ENCODE peak calls at places on chromosomes 4 and X, in five cellular contexts. R, I, W, S and Q are unnamed samples.
A peak's percentile ranks its signal among the peaks of the same experiment; 100 is the strongest.

GRCh38 chr4:158783775-158784174 is 14.9 kb downstream of the FNIP2 start:
- DNase-seq in R (peak; percentile 27), I (peak; percentile 35), W (no peak), S (peak; percentile 24), Q (no peak)

GRCh38 chrX:11380187-11380586 is 87.0 kb downstream of the AMELX start:
- DNase-seq in R (peak; percentile 52), I (no peak), W (no peak), S (peak; percentile 58), Q (no peak)

GRCh38 chrX:94831364-94831763 is 1157.4 kb downstream of the FAM133A start:
- DNase-seq in R (no peak), I (peak; percentile 1), W (no peak), S (peak; percentile 35), Q (no peak)

GRCh38 chr4:77021614-77022089 is 54.1 kb downstream of the CCNI start:
- DNase-seq in R (peak; percentile 86), I (no peak), W (no peak), S (no peak), Q (no peak)

GRCh38 chrX:10071451-10072163 is 85.2 kb upstream of the CLCN4 start:
- DNase-seq in R (peak; percentile 22), I (no peak), W (no peak), S (no peak), Q (no peak)

GRCh38 chr4:40199999-40200880 is 3.4 kb downstream of the RHOH start:
- DNase-seq in R (no peak), I (peak; percentile 75), W (no peak), S (no peak), Q (no peak)

GRCh38 chr4:87912164-87913004 is 63.1 kb upstream of the SPP1 start:
- DNase-seq in R (no peak), I (no peak), W (no peak), S (no peak), Q (no peak)

GRCh38 chr4:15855804-15856475 is 77.8 kb downstream of the CD38 start:
- DNase-seq in R (no peak), I (no peak), W (no peak), S (no peak), Q (no peak)

GRCh38 chr4:176306837-176307590 is 12.8 kb upstream of the SPCS3 start:
- DNase-seq in R (no peak), I (no peak), W (no peak), S (no peak), Q (no peak)

GRCh38 chr4:23373269-23373668 is 516.6 kb downstream of the PPARGC1A start:
- DNase-seq in R (no peak), I (peak; percentile 48), W (no peak), S (peak; percentile 63), Q (peak; percentile 71)

GRCh38 chr4:152996101-152996500 is 60.0 kb downstream of the FHDC1 start:
- DNase-seq in R (no peak), I (peak; percentile 50), W (no peak), S (peak; percentile 25), Q (no peak)

GRCh38 chrX:129908636-129909035 is 2.7 kb downstream of the UTP14A start:
- DNase-seq in R (no peak), I (peak; percentile 53), W (no peak), S (peak; percentile 74), Q (no peak)

GRCh38 chrX:12997898-12998687 is 23.2 kb downstream of the TMSB4X start:
- DNase-seq in R (no peak), I (no peak), W (no peak), S (no peak), Q (no peak)

GRCh38 chr4:7805533-7806079 is 134.1 kb downstream of the AFAP1 start:
- DNase-seq in R (peak; percentile 84), I (peak; percentile 55), W (no peak), S (peak; percentile 92), Q (peak; percentile 68)

GRCh38 chr4:80213117-80213815 is 16.0 kb downstream of the PRDM8 start:
- DNase-seq in R (no peak), I (peak; percentile 89), W (no peak), S (no peak), Q (no peak)

DNA sequence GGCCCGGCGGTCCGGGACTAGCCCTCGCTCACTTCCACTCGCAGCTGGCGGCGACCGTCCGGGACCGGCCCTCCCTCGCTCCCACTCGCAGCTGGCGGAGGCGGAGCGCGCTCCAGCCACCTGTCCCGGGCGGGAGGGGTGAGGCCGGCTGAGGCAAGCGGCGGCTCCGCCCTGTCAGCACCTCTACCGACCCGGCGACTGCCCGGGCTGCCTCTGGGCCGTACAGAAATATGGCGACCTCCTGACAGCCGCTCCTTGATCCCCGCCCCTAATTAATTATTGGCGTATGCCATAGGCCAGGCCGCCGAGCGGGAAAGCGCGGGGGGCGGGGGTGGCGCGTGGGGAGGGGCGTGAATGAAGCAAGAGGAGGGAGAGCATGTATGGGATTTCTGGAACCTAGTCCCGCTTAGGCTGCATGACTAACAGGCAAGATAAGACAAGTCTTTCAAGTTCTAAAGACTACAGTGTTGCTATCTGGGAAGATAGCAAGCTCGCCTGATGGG is at the start of gene MORC4:
- DNase-seq in R (peak; percentile 78), I (peak; percentile 88), W (peak; percentile 88), S (peak; percentile 82), Q (peak; percentile 92)
- H3K9ac ChIP-seq in R (peak within 1 kb of the TSS; percentile 59), I (peak within 1 kb of the TSS; percentile 6), W (no peak within 1 kb of the TSS), S (peak within 1 kb of the TSS; percentile 38), Q (no peak within 1 kb of the TSS)

GRCh38 chrX:1393871-1394615 is 2.1 kb upstream of the SLC25A6 start:
- DNase-seq in R (no peak), I (no peak), W (no peak), S (no peak), Q (peak; percentile 41)
- H3K9ac ChIP-seq in R (peak overlapping the region; percentile 30), I (no peak overlapping the region), W (no peak overlapping the region), S (no peak overlapping the region), Q (no peak overlapping the region)

GRCh38 chrX:103919336-103919682 is 43.1 kb upstream of the TMSB15B start:
- DNase-seq in R (peak; percentile 42), I (no peak), W (no peak), S (peak; percentile 58), Q (no peak)
- H3K9ac ChIP-seq in R (peak overlapping the region; percentile 58), I (peak overlapping the region; percentile 67), W (peak overlapping the region; percentile 70), S (peak overlapping the region; percentile 69), Q (peak overlapping the region; percentile 44)

DNA sequence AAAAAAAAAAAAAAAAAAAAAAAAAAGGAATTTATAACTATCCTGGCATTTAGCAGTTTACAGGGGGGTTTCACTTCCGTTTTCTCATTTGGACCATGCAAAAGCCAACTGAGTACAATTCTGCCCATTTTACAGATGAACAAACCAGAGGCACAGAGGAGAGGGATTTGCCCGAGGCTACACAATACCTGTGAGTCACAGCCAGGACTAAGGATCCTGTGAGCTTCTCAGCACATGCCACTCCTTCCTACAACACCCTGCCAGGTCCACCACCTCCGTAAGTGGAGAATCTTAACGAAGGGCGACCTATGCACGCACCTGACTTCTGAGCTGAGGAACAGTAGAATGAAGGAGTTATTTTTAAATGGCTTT is 75.4 kb upstream of the USP9X start:
- DNase-seq in R (no peak), I (no peak), W (no peak), S (no peak), Q (no peak)
- H3K9ac ChIP-seq in R (no peak overlapping the region), I (no peak overlapping the region), W (no peak overlapping the region), S (peak overlapping the region; percentile 72), Q (no peak overlapping the region)

GRCh38 chr4:4388418-4388817 is 1.5 kb downstream of the NSG1 start:
- DNase-seq in R (no peak), I (no peak), W (no peak), S (no peak), Q (no peak)
- H3K9ac ChIP-seq in R (no peak overlapping the region), I (no peak overlapping the region), W (no peak overlapping the region), S (no peak overlapping the region), Q (no peak overlapping the region)

GRCh38 chrX:153941331-153942252 is 2.9 kb downstream of the RENBP start:
- DNase-seq in R (no peak), I (no peak), W (peak; percentile 67), S (no peak), Q (no peak)
- H3K9ac ChIP-seq in R (no peak overlapping the region), I (no peak overlapping the region), W (no peak overlapping the region), S (no peak overlapping the region), Q (no peak overlapping the region)